ENCODE peak calls at places on chromosome 2, in four cellular contexts. Y is H1, C is GM12878, I is K562. Z is an unnamed sample.

GRCh38 chr2:161166538-161167409 is 6.5 kb downstream of the TANK start:
- DNase-seq in Y (no peak), C (peak; percentile 95), I (no peak), Z (no peak)

GRCh38 chr2:217248312-217248935 is 388.6 kb upstream of the TNP1 start:
- DNase-seq in Y (peak; percentile 46), C (peak; percentile 7), I (peak; percentile 10), Z (peak; percentile 74)

GRCh38 chr2:180520816-180521595 is 459.4 kb upstream of the UBE2E3 start:
- DNase-seq in Y (no peak), C (no peak), I (no peak), Z (no peak)

GRCh38 chr2:12685145-12685544 is 31.6 kb upstream of the TRIB2 start:
- DNase-seq in Y (no peak), C (no peak), I (no peak), Z (no peak)

GRCh38 chr2:100274566-100275199 is 47.6 kb downstream of the LONRF2 start:
- DNase-seq in Y (no peak), C (no peak), I (no peak), Z (no peak)

GRCh38 chr2:226705133-226705886 is 94.3 kb downstream of the IRS1 start:
- DNase-seq in Y (no peak), C (no peak), I (no peak), Z (no peak)

GRCh38 chr2:105824446-105824845 is 79.7 kb downstream of the NCK2 start:
- DNase-seq in Y (no peak), C (no peak), I (no peak), Z (no peak)

GRCh38 chr2:171479154-171479814 is 43.0 kb upstream of the CYBRD1 start:
- DNase-seq in Y (no peak), C (peak; percentile 47), I (no peak), Z (no peak)

GRCh38 chr2:36387258-36387916 is 31.8 kb downstream of the CRIM1 start:
- DNase-seq in Y (no peak), C (no peak), I (no peak), Z (no peak)

GRCh38 chr2:216221806-216222205 is 112.7 kb downstream of the XRCC5 start:
- DNase-seq in Y (no peak), C (no peak), I (peak; percentile 49), Z (no peak)

GRCh38 chr2:220296174-220296573 is 668.7 kb downstream of the SLC4A3 start:
- DNase-seq in Y (no peak), C (no peak), I (no peak), Z (no peak)

GRCh38 chr2:98808546-98808945 is 77.6 kb upstream of the MGAT4A start:
- DNase-seq in Y (no peak), C (no peak), I (no peak), Z (no peak)

GRCh38 chr2:16218651-16219050 is 278.3 kb downstream of the MYCN start:
- DNase-seq in Y (peak; percentile 63), C (no peak), I (peak; percentile 31), Z (peak; percentile 72)

GRCh38 chr2:28654286-28654980 is 97.2 kb upstream of the PPP1CB start:
- DNase-seq in Y (no peak), C (no peak), I (no peak), Z (no peak)

GRCh38 chr2:159053186-159054031 is 85.0 kb downstream of the TANC1 start:
- DNase-seq in Y (no peak), C (no peak), I (no peak), Z (peak; percentile 44)

GRCh38 chr2:226766352-226767055 is 33.1 kb downstream of the IRS1 start:
- DNase-seq in Y (no peak), C (no peak), I (no peak), Z (no peak)

GRCh38 chr2:241836257-241836656 is 22.4 kb downstream of the PDCD1 start:
- DNase-seq in Y (no peak), C (no peak), I (no peak), Z (no peak)

GRCh38 chr2:26602575-26602974 is 38.6 kb downstream of the CIB4 start:
- DNase-seq in Y (no peak), C (no peak), I (no peak), Z (no peak)

GRCh38 chr2:217824223-217824622 is 178.6 kb downstream of the TNS1 start:
- DNase-seq in Y (no peak), C (no peak), I (no peak), Z (no peak)

GRCh38 chr2:64989126-64989981 is at the start of gene SLC1A4:
- DNase-seq in Y (peak; percentile 65), C (no peak), I (peak; percentile 94), Z (peak; percentile 97)

GRCh38 chr2:128315829-128316776 is 2.6 kb downstream of the HS6ST1 start:
- DNase-seq in Y (peak; percentile 48), C (no peak), I (no peak), Z (peak; percentile 39)

GRCh38 chr2:62760555-62760954 is 55.0 kb downstream of the EHBP1 start:
- DNase-seq in Y (no peak), C (no peak), I (no peak), Z (no peak)

GRCh38 chr2:131146255-131146654 is 41.1 kb downstream of the PLEKHB2 start:
- DNase-seq in Y (no peak), C (no peak), I (no peak), Z (no peak)

GRCh38 chr2:9780368-9781130 is 62.7 kb upstream of the TAF1B start:
- DNase-seq in Y (no peak), C (no peak), I (no peak), Z (no peak)

GRCh38 chr2:37037771-37038170 is 46.4 kb downstream of the HEATR5B start:
- DNase-seq in Y (no peak), C (no peak), I (no peak), Z (no peak)

GRCh38 chr2:30994227-30995056 is 143.8 kb downstream of the GALNT14 start:
- DNase-seq in Y (no peak), C (no peak), I (no peak), Z (peak; percentile 79)

GRCh38 chr2:240214790-240215675 is 74.6 kb upstream of the OTOS start:
- DNase-seq in Y (no peak), C (no peak), I (no peak), Z (no peak)

GRCh38 chr2:170885130-170885791 is 43.8 kb upstream of the GORASP2 start:
- DNase-seq in Y (no peak), C (no peak), I (no peak), Z (no peak)

GRCh38 chr2:108855194-108855593 is 68.6 kb downstream of the CCDC138 start:
- DNase-seq in Y (no peak), C (no peak), I (peak; percentile 6), Z (no peak)

GRCh38 chr2:110828330-110828729 is 96.0 kb downstream of the ACOXL start:
- DNase-seq in Y (no peak), C (no peak), I (no peak), Z (no peak)

GRCh38 chr2:50525423-50525822 is 506.5 kb downstream of the NRXN1 start:
- DNase-seq in Y (no peak), C (no peak), I (no peak), Z (no peak)

GRCh38 chr2:15251753-15252152 is 309.4 kb downstream of the NBAS start:
- DNase-seq in Y (no peak), C (no peak), I (no peak), Z (no peak)

GRCh38 chr2:174859563-174860169 is 95.4 kb upstream of the CHRNA1 start:
- DNase-seq in Y (no peak), C (no peak), I (no peak), Z (no peak)

GRCh38 chr2:112073875-112074274 is 18.8 kb downstream of the TMEM87B start:
- DNase-seq in Y (no peak), C (no peak), I (no peak), Z (no peak)

GRCh38 chr2:50831666-50832065 is 200.3 kb downstream of the NRXN1 start:
- DNase-seq in Y (no peak), C (no peak), I (no peak), Z (no peak)

GRCh38 chr2:13681936-13682335 is 950.6 kb upstream of the LRATD1 start:
- DNase-seq in Y (no peak), C (no peak), I (no peak), Z (no peak)

GRCh38 chr2:111919794-111920608 is 21.6 kb downstream of the MERTK start:
- DNase-seq in Y (no peak), C (no peak), I (no peak), Z (no peak)

DNA sequence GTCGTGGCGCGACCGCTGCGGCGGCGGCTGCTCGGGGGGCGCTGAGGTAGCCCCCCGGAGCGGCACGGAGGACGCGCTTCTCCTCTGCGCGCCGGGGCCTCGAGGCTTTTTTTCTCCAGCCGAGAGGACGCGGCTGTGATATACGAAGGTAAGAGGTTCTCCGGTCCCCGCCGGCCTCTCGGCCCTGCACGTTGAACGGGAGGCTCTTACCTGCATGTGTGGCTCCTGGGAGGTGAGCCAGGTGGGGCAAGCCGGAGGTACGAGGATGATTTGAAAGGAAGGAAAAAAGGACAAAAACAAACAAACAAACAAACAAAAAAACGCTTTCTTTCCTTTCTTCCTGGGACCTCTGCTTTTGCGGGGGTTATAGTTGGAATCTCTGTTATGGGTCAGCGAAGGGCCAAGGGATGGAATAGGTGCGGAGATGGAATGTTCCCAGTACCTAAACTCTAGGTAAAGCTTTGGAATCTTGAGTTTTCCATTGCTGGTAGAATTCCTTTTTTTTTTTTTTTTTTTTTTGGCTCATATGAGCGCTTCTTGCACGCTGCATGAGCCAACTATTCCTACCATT is 600 bp downstream of the PTPN4 start:
- DNase-seq in Y (peak; percentile 70), C (no peak), I (no peak), Z (no peak)
- TF ChIP-seq NRF1 in Y (no peak), C (no peak), I (no peak), Z (no peak)

GRCh38 chr2:32559136-32559535 is 68.7 kb upstream of the TTC27 start:
- DNase-seq in Y (no peak), C (no peak), I (no peak), Z (no peak)
- TF ChIP-seq NRF1 in Y (no peak), C (no peak), I (no peak), Z (no peak)

DNA sequence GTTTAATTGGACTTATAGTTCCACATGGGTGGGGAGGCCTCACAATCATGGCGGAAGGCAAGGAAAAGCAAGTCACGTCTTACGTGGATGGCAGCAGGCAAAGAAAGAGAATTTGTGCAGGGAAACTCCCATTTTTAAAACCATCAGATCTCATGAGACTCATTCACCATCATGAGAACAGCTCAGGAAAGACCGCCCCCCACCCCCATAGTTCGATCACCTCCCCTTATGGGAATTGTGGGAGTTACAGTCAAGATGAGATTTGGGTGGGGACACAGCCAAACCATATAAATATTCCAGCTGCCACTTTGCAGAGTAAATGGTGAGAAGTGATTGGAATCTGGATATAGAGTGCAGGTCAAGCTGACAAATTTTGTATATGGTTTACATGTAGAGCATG is 187.4 kb downstream of the ARL4C start:
- DNase-seq in Y (no peak), C (no peak), I (no peak), Z (no peak)
- TF ChIP-seq NRF1 in Y (no peak), C (no peak), I (no peak), Z (no peak)

DNA sequence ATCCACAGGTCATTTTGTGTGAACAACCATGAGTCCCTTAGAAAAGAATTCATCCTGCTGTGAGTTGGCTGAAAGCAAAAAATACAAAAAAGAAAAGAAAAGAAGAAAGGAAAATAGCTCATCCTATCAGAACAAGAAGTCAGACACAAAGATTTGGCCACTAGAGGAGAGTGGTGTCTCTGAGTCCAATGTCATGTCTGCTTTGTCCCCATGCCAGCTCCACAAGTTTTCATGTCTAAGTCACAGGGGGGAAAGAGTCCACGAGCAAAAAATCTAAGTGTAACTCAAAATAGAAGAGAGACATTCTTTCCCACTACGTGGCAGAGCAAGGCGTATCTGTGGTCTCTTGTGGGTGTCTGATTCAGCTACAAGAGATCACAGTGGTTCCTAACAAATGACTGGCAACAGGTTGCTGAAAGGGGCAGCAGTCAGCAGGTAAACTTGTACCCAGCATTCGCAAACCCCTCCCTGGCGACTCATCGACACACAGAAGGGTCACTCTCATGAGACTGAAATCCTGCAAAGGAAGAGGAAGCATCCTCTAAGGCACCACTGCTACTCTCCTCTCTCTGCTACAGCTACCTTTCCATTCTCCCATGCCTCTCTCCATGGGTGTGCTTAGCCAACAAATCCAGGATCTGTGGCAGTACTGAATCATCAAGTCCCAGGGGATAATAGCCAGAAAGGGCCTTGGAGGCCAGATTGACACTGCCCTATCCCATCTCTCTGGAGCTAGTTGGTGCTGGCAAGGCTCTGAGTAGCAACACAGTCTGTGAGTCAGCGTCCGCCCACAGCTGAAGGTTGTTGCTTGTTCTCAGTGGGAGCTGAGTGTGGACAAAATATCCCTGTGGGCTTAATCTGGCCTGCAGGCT is 123.0 kb upstream of the SLC39A10 start:
- DNase-seq in Y (no peak), C (no peak), I (peak; percentile 67), Z (no peak)
- TF ChIP-seq NRF1 in Y (no peak), C (no peak), I (no peak), Z (no peak)